ENCODE peak calls at places on chromosomes 5 and 9, in ten cellular contexts. C is OCI-LY7; S is mammary epithelial cell; W is HepG2; M is PC-9; P is esophagus muscularis mucosa; O is naive thymus-derived CD4-positive, alpha-beta T cell; K is kidney; Y is PC-3; Z is heart left ventricle. N is an unnamed sample. For H3K4me1, the result is how much of the 10 kb centered on the place peaks cover.

GRCh38 chr5:105544300-105544699 is 1981.7 kb upstream of the NUDT12 start:
- DNase-seq in C (no peak), S (no peak), W (no peak), M (no peak), P (no peak), O (no peak), K (no peak), Y (no peak), Z (no peak), N (no peak)

GRCh38 chr5:83957188-83957587 is 236.5 kb upstream of the HAPLN1 start:
- DNase-seq in C (no peak), S (peak), W (no peak), M (no peak), P (no peak), O (no peak), K (no peak), Y (peak), Z (no peak), N (no peak)

GRCh38 chr9:3865373-3865772 is 339.6 kb upstream of the RFX3 start:
- DNase-seq in C (no peak), S (peak), W (no peak), M (no peak), P (no peak), O (no peak), K (no peak), Y (peak), Z (no peak), N (no peak)

GRCh38 chr5:44809215-44809955 is 638 bp downstream of the MRPS30 start:
- DNase-seq in C (peak), S (peak), W (peak), M (peak), P (no peak), O (peak), K (peak), Y (peak), Z (peak), N (peak)

GRCh38 chr5:10910261-10910660 is 149.2 kb upstream of the DAP start:
- DNase-seq in C (no peak), S (no peak), W (no peak), M (no peak), P (peak), O (no peak), K (no peak), Y (no peak), Z (no peak), N (no peak)

GRCh38 chr5:165328856-165329255 is 1823.4 kb downstream of the MAT2B start:
- DNase-seq in C (no peak), S (peak), W (no peak), M (no peak), P (no peak), O (no peak), K (no peak), Y (no peak), Z (no peak), N (no peak)

GRCh38 chr5:5467737-5468136 is 45.3 kb downstream of the ICE1 start:
- DNase-seq in C (no peak), S (no peak), W (no peak), M (no peak), P (no peak), O (no peak), K (no peak), Y (no peak), Z (no peak), N (no peak)

GRCh38 chr5:119286516-119287488 is 69.0 kb upstream of the TNFAIP8 start:
- DNase-seq in C (no peak), S (no peak), W (no peak), M (no peak), P (no peak), O (no peak), K (no peak), Y (no peak), Z (no peak), N (no peak)

GRCh38 chr9:128323786-128324185 is 1.1 kb downstream of the COQ4 start:
- DNase-seq in C (no peak), S (no peak), W (no peak), M (no peak), P (no peak), O (no peak), K (no peak), Y (no peak), Z (no peak), N (no peak)

GRCh38 chr9:214488-215448 is at the start of gene DOCK8:
- DNase-seq in C (peak), S (peak), W (peak), M (peak), P (peak), O (peak), K (peak), Y (peak), Z (peak), N (peak)

GRCh38 chr9:114621975-114622609 is 11.0 kb downstream of the TMEM268 start:
- DNase-seq in C (no peak), S (peak), W (no peak), M (no peak), P (no peak), O (no peak), K (no peak), Y (peak), Z (no peak), N (no peak)

GRCh38 chr5:178282391-178282790 is 49.8 kb upstream of the PHYKPL start:
- DNase-seq in C (no peak), S (no peak), W (no peak), M (no peak), P (no peak), O (no peak), K (peak), Y (no peak), Z (no peak), N (no peak)

GRCh38 chr5:175895701-175896102 is 24.3 kb downstream of the CPLX2 start:
- DNase-seq in C (peak), S (peak), W (no peak), M (peak), P (no peak), O (peak), K (no peak), Y (no peak), Z (peak), N (peak)

DNA sequence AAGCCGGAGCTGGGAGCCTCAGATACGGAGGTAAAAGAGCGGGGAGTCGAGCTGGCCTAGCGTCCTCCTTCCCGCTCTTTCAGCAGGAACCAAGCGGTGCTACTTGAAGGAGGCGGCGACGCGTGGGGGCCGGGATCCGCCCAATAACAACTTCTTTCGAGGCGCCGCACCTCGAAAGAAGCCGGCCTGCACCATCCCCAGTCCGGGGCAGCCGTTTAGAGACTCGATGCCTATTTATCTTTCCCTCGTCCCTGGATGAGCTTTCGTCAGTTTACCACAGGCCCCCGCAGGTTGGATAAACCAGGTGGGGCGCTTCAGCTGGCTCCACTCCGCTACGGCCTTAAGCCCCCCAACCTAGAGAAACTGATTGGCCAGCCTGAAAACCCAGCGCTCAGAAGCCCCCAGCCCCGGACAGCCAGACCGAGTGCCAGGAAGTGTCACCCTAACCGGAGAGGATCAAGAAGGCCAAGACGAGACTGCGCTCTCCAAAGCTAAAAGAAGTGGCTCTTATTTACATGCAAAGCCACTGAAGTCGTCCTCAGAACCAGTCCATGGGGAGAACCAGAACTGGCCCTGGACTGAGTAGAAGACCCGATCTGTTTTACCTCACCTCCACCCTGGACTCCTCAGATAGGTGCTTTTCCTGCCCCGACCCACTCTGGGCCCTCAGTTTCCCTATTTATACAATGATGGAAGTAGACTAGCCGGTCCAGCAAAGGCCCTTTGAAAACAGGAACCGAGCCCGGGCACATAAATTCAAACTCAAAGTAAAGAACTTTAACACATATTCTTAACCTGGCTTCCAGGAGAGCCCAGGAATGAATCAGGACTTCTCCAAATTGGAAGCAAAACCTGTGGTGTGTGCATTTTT is 1.4 kb downstream of the HAND1 start:
- DNase-seq in C (no peak), S (no peak), W (no peak), M (no peak), P (no peak), O (no peak), K (no peak), Y (no peak), Z (no peak), N (no peak)
- H3K4me1 ChIP-seq in C (under half), S (under half), W (under half), M (under half), P (half or more), O (under half), K (under half), Y (under half), Z (under half), N (under half)

DNA sequence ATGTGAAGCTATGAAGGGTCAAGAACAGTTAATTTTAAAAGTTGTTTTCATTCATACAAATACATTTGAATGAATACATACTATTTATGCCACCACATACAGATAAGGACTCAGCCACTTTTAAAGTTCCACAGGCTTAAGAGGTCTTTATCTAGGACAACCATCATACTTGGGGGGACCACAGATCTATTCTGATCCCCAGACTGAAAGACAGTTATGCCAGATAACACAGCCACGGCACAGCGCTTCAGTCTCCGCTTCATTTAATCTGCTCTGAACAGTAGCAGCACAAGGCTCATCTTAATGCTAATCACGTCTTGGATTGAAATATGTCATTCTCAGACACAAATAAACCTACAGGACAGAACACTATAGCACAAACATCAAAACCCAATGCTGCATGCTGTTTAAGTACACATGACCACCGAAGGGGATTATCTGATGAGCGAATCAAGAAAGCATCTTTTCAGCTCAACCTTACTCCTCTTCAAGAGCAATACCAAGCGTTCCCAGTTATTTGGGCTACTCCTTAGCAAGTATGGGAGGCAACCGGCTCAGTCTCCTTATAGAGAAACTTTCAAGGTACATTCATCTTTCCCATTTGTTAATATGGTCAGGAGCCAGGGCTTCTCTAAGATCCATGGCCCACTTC is 33.3 kb downstream of the PUM3 start:
- DNase-seq in C (no peak), S (no peak), W (no peak), M (no peak), P (no peak), O (no peak), K (no peak), Y (no peak), Z (no peak), N (no peak)
- H3K4me3 ChIP-seq in C (no peak), S (no peak), W (no peak), M (no peak), P (no peak), O (no peak), K (no peak), Y (no peak), Z (no peak), N (no peak)

GRCh38 chr5:14676320-14676719 is 11.8 kb downstream of the OTULIN start:
- DNase-seq in C (no peak), S (peak), W (no peak), M (peak), P (no peak), O (no peak), K (no peak), Y (peak), Z (peak), N (peak)

GRCh38 chr5:14675309-14675708 is 10.8 kb downstream of the OTULIN start:
- DNase-seq in C (no peak), S (peak), W (no peak), M (no peak), P (no peak), O (no peak), K (no peak), Y (no peak), Z (no peak), N (no peak)

GRCh38 chr5:14675865-14676300 is 11.4 kb downstream of the OTULIN start:
- DNase-seq in C (peak), S (no peak), W (no peak), M (no peak), P (no peak), O (no peak), K (no peak), Y (no peak), Z (no peak), N (no peak)

GRCh38 chr5:14681236-14681752 is 16.8 kb downstream of the OTULIN start:
- DNase-seq in C (no peak), S (no peak), W (no peak), M (no peak), P (no peak), O (no peak), K (no peak), Y (no peak), Z (peak), N (no peak)

DNA sequence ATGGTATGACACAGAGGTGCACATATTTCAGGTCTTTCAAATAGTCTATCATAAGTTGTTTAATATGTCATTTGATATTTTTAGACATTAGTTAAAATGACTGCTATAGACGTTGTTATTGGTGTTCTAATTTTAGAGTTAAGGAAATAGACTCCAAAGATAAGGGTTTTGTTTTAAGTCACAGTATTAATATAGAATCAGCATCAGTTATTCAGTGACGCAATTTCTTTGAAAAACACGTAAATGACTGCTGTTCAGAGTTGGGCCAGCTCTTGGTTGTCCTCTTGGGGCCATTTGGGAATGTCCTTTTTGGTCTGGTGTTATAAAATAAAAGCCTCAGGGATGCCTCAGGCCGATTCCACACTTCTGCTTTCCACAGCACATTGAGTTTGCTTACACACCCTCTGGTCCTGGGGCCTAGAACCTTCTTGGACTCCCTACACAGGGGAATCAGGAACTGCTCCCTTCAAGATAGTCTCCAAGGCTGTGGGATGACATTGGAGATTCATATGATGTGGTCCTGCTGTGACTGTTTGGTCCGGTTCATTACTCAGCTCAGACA is 14.3 kb downstream of the OTULIN start:
- DNase-seq in C (no peak), S (no peak), W (no peak), M (no peak), P (no peak), O (no peak), K (no peak), Y (no peak), Z (peak), N (no peak)
- H3K4me1 ChIP-seq in C (under half), S (under half), W (under half), M (under half), P (under half), O (under half), K (under half), Y (under half), Z (under half), N (under half)

DNA sequence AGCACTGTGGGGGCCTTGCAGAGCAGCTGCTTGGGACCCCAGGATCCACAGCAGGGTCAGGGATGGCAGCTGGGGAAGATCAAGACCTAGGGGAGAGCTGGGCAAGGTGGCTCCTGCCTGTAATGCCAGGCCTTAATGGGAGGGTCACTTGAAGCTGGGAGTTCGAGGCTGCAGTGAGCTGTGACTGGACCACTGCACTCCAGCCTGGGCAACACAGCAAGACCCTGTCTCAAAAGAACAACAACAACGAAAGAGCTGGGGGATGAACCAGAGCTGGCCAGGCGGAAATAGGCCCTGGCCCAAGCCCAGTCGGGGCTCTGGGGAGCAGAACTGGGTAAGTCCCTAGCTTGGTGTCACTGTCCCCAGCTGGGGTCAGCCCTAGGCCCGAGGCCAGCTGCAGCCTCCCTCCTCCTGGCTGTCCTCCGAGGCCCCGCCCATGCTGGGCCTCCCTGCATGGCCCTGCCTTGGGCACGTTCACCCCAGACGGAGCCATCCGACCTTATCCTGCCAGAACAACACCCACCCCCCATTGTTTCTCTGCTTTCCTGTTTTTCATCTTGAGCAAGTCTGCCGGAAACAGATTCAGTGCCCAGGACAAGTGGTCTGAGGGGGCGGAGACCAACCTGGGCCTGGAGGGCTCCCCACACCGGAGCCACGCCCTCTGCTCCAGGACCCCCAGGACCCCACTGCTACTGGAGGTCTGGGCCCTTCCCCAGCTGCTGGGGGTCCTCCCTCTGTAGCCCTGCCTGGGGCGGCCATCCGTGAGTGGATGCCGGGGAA is 1.9 kb downstream of the DIPK1B start:
- DNase-seq in C (no peak), S (no peak), W (no peak), M (no peak), P (no peak), O (no peak), K (peak), Y (no peak), Z (peak), N (no peak)
- H3K4me3 ChIP-seq in C (peak), S (no peak), W (no peak), M (no peak), P (peak), O (no peak), K (no peak), Y (no peak), Z (no peak), N (no peak)

GRCh38 chr5:179827684-179828083 is 7.0 kb downstream of the SQSTM1 start:
- DNase-seq in C (no peak), S (peak), W (no peak), M (no peak), P (no peak), O (no peak), K (peak), Y (peak), Z (peak), N (no peak)
- H3K4me1 ChIP-seq in C (under half), S (under half), W (half or more), M (under half), P (under half), O (under half), K (under half), Y (under half), Z (under half), N (under half)

GRCh38 chr5:77631166-77631582 is 7.3 kb downstream of the OTP start:
- DNase-seq in C (no peak), S (no peak), W (no peak), M (no peak), P (no peak), O (no peak), K (no peak), Y (no peak), Z (no peak), N (no peak)

GRCh38 chr5:77627869-77628674 is 10.4 kb downstream of the OTP start:
- DNase-seq in C (no peak), S (no peak), W (no peak), M (no peak), P (peak), O (no peak), K (peak), Y (no peak), Z (no peak), N (no peak)

GRCh38 chr5:77630246-77631165 is 8.0 kb downstream of the OTP start:
- DNase-seq in C (no peak), S (peak), W (peak), M (peak), P (peak), O (no peak), K (peak), Y (peak), Z (no peak), N (peak)

GRCh38 chr5:77629553-77630245 is 8.8 kb downstream of the OTP start:
- DNase-seq in C (no peak), S (no peak), W (no peak), M (peak), P (peak), O (no peak), K (no peak), Y (no peak), Z (no peak), N (no peak)

DNA sequence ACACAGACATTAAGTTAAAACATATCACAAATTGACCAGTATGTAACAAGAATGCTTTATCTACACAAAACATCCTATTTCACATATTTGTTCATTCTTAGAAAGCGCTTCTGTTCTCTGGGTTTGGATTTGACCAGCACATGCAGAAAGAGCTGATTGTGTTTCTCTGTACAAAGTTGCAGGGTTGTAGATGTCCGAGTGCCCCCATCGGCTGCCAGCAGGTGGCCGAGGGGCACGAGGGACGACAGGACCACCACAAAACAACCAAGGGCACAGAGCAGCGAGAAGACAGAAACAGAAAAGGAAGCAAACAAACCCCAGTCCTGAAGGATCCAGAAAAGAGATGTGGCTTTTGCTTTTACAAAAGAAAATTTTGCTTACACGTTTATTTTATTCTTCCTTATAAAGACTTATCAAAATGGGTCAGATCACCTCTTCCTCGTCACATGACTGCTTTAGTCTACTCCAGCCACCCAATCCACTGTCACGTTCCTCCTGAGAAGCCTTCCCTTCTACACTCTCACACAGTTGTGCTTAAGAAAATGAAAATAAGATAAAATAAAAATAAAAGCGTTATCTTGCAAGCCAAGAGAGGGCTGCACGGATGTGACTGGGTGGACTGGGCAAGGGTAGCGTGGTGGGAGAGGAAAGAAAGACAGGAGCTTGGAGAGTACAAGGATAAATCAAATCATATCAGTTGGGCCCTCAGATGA is 9.5 kb downstream of the OTP start:
- DNase-seq in C (no peak), S (no peak), W (no peak), M (no peak), P (peak), O (no peak), K (no peak), Y (no peak), Z (no peak), N (no peak)
- H3K4me3 ChIP-seq in C (no peak), S (no peak), W (no peak), M (no peak), P (peak), O (no peak), K (no peak), Y (no peak), Z (no peak), N (no peak)

GRCh38 chr9:120915854-120916495 is 10.6 kb downstream of the TRAF1 start:
- DNase-seq in C (peak), S (no peak), W (no peak), M (no peak), P (no peak), O (peak), K (no peak), Y (no peak), Z (no peak), N (no peak)
- H3K4me1 ChIP-seq in C (under half), S (under half), W (under half), M (under half), P (under half), O (half or more), K (under half), Y (under half), Z (under half), N (under half)